ENCODE peak calls at places on chromosomes 1 and 21, in four cellular contexts. G is K562, H is choroid plexus epithelial cell, M is OCI-LY7. I is an unnamed sample.

GRCh38 chr1:217660353-217661062 is 29.4 kb downstream of the SPATA17 start:
- DNase-seq in G (no peak), H (peak), M (peak), I (peak)

GRCh38 chr1:227317541-227318002 is 720 bp downstream of the CDC42BPA start:
- DNase-seq in G (peak), H (peak), M (no peak), I (peak)

GRCh38 chr1:11498956-11499824 is 20.2 kb downstream of the DISP3 start:
- DNase-seq in G (no peak), H (no peak), M (no peak), I (no peak)

GRCh38 chr1:246210751-246211150 is 296.3 kb downstream of the SMYD3 start:
- DNase-seq in G (no peak), H (no peak), M (no peak), I (no peak)

GRCh38 chr1:234609528-234610042 is 393 bp downstream of the IRF2BP2 start:
- DNase-seq in G (peak), H (peak), M (peak), I (no peak)

GRCh38 chr1:211944733-211945500 is 90.4 kb downstream of the INTS7 start:
- DNase-seq in G (no peak), H (peak), M (no peak), I (peak)

GRCh38 chr1:97384294-97384952 is 536.4 kb downstream of the DPYD start:
- DNase-seq in G (no peak), H (peak), M (no peak), I (peak)

GRCh38 chr1:115429884-115430283 is 91.8 kb upstream of the NGF start:
- DNase-seq in G (no peak), H (no peak), M (no peak), I (peak)

GRCh38 chr1:165974598-165975131 is 147.3 kb downstream of the UCK2 start:
- DNase-seq in G (no peak), H (no peak), M (no peak), I (no peak)

GRCh38 chr1:19360026-19360813 is 48.1 kb downstream of the SLC66A1 start:
- DNase-seq in G (no peak), H (no peak), M (no peak), I (no peak)

GRCh38 chr1:8813016-8813763 is 4.2 kb downstream of the RERE start:
- DNase-seq in G (no peak), H (peak), M (no peak), I (peak)

GRCh38 chr1:44719318-44719717 is 11.7 kb downstream of the RNU5D-1 start:
- DNase-seq in G (no peak), H (peak), M (no peak), I (no peak)

GRCh38 chr1:101136739-101137138 is 100.1 kb upstream of the S1PR1 start:
- DNase-seq in G (no peak), H (peak), M (peak), I (peak)

GRCh38 chr21:38988211-38989096 is 182.7 kb downstream of the ETS2 start:
- DNase-seq in G (no peak), H (no peak), M (no peak), I (no peak)
- H3K4me3 ChIP-seq in G (no peak), H (no peak), M (no peak), I (no peak)

GRCh38 chr1:220803401-220804201 is 16.9 kb downstream of the MTARC1 start:
- DNase-seq in G (peak), H (peak), M (peak), I (peak)
- TF ChIP-seq CTCF in G (peak), H (peak), M (peak), I (peak)

GRCh38 chr1:205318231-205318991 is 3.1 kb downstream of the NUAK2 start:
- DNase-seq in G (no peak), H (no peak), M (no peak), I (no peak)
- H3K4me3 ChIP-seq in G (no peak), H (no peak), M (no peak), I (no peak)

DNA sequence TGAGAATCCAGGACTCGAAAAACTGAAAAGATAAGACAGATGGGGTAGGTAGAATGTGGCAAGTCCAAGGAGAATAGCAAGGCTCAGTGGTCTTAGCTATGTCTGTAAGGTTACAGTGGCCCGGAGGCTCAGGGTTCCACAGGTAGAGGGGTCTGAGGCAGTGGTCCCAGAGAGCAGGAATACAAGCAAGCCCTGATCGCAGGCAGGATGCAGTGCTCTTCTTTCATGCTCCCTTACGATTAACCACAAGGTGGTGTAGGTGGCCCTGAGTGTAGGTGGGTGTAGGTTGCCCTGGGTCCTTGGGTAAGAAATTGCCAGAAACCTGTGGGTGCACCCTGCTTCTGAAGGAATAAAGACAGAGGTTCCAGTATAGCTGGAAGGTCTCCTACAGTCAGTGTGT is 99.1 kb upstream of the RAB3GAP2 start:
- DNase-seq in G (peak), H (no peak), M (peak), I (no peak)
- TF ChIP-seq CTCF in G (peak), H (no peak), M (no peak), I (no peak)

GRCh38 chr21:28374881-28375280 is 617.8 kb downstream of the LTN1 start:
- DNase-seq in G (no peak), H (no peak), M (no peak), I (no peak)
- H3K4me3 ChIP-seq in G (no peak), H (no peak), M (no peak), I (no peak)

I was measured in cardiac fibroblast.